ENCODE peak calls at places on chromosomes 5 and 9, in four cellular contexts. One of them, this sample, is unnamed.

GRCh38 chr5:28305891-28306290 is 1267.5 kb upstream of the CDH9 start:
- DNase-seq in effector memory CD4-positive, alpha-beta T cell: no peak
- DNase-seq in nephron progenitor cell: no peak
- DNase-seq in SK-N-SH: no peak
- DNase-seq in this sample: no peak

GRCh38 chr5:110852541-110852940 is 113.7 kb downstream of the SLC25A46 start:
- DNase-seq in effector memory CD4-positive, alpha-beta T cell: no peak
- DNase-seq in nephron progenitor cell: no peak
- DNase-seq in SK-N-SH: no peak
- DNase-seq in this sample: no peak

GRCh38 chr9:122218070-122218884 is 10.5 kb downstream of the LHX6 start:
- DNase-seq in effector memory CD4-positive, alpha-beta T cell: no peak
- DNase-seq in nephron progenitor cell: no peak
- DNase-seq in SK-N-SH: no peak
- DNase-seq in this sample: no peak

GRCh38 chr9:129525781-129526180 is 95.1 kb downstream of the C9orf50 start:
- DNase-seq in effector memory CD4-positive, alpha-beta T cell: no peak
- DNase-seq in nephron progenitor cell: no peak
- DNase-seq in SK-N-SH: no peak
- DNase-seq in this sample: no peak

GRCh38 chr5:56270568-56271392 is 37.6 kb upstream of the ANKRD55 start:
- DNase-seq in effector memory CD4-positive, alpha-beta T cell: peak
- DNase-seq in nephron progenitor cell: peak
- DNase-seq in SK-N-SH: peak
- DNase-seq in this sample: peak

GRCh38 chr5:103041071-103041676 is 78.8 kb downstream of the GIN1 start:
- DNase-seq in effector memory CD4-positive, alpha-beta T cell: no peak
- DNase-seq in nephron progenitor cell: no peak
- DNase-seq in SK-N-SH: peak
- DNase-seq in this sample: no peak

GRCh38 chr5:172902497-172903472 is 56.4 kb upstream of the RPL26L1 start:
- DNase-seq in effector memory CD4-positive, alpha-beta T cell: no peak
- DNase-seq in nephron progenitor cell: peak
- DNase-seq in SK-N-SH: peak
- DNase-seq in this sample: no peak

GRCh38 chr5:138869763-138870500 is 5.2 kb downstream of the LRRTM2 start:
- DNase-seq in effector memory CD4-positive, alpha-beta T cell: no peak
- DNase-seq in nephron progenitor cell: no peak
- DNase-seq in SK-N-SH: no peak
- DNase-seq in this sample: no peak

GRCh38 chr5:153601377-153601776 is 110.9 kb downstream of the GRIA1 start:
- DNase-seq in effector memory CD4-positive, alpha-beta T cell: no peak
- DNase-seq in nephron progenitor cell: no peak
- DNase-seq in SK-N-SH: no peak
- DNase-seq in this sample: no peak

GRCh38 chr5:134551891-134552290 is 26.4 kb downstream of the JADE2 start:
- DNase-seq in effector memory CD4-positive, alpha-beta T cell: no peak
- DNase-seq in nephron progenitor cell: no peak
- DNase-seq in SK-N-SH: no peak
- DNase-seq in this sample: no peak

GRCh38 chr5:72688926-72689325 is 127.5 kb upstream of the TNPO1 start:
- DNase-seq in effector memory CD4-positive, alpha-beta T cell: no peak
- DNase-seq in nephron progenitor cell: no peak
- DNase-seq in SK-N-SH: no peak
- DNase-seq in this sample: no peak

GRCh38 chr5:64876203-64876602 is 107.5 kb downstream of the CWC27 start:
- DNase-seq in effector memory CD4-positive, alpha-beta T cell: no peak
- DNase-seq in nephron progenitor cell: no peak
- DNase-seq in SK-N-SH: peak
- DNase-seq in this sample: no peak

GRCh38 chr5:139980765-139981164 is 62.3 kb downstream of the NRG2 start:
- DNase-seq in effector memory CD4-positive, alpha-beta T cell: no peak
- DNase-seq in nephron progenitor cell: no peak
- DNase-seq in SK-N-SH: no peak
- DNase-seq in this sample: no peak

GRCh38 chr9:120612218-120612617 is 32.3 kb upstream of the CDK5RAP2 start:
- DNase-seq in effector memory CD4-positive, alpha-beta T cell: no peak
- DNase-seq in nephron progenitor cell: no peak
- DNase-seq in SK-N-SH: no peak
- DNase-seq in this sample: no peak

GRCh38 chr5:31054436-31054835 is 139.1 kb upstream of the CDH6 start:
- DNase-seq in effector memory CD4-positive, alpha-beta T cell: no peak
- DNase-seq in nephron progenitor cell: no peak
- DNase-seq in SK-N-SH: no peak
- DNase-seq in this sample: no peak

GRCh38 chr9:136853596-136854112 is 1.5 kb downstream of the MAMDC4 start:
- DNase-seq in effector memory CD4-positive, alpha-beta T cell: no peak
- DNase-seq in nephron progenitor cell: peak
- DNase-seq in SK-N-SH: no peak
- DNase-seq in this sample: no peak

GRCh38 chr5:157998021-157998504 is 139.1 kb upstream of the CLINT1 start:
- DNase-seq in effector memory CD4-positive, alpha-beta T cell: no peak
- DNase-seq in nephron progenitor cell: no peak
- DNase-seq in SK-N-SH: no peak
- DNase-seq in this sample: no peak

GRCh38 chr9:133731876-133732321 is 6.3 kb downstream of the SARDH start:
- DNase-seq in effector memory CD4-positive, alpha-beta T cell: no peak
- DNase-seq in nephron progenitor cell: peak
- DNase-seq in SK-N-SH: peak
- DNase-seq in this sample: no peak

This sample was measured in T follicular helper cell.